ENCODE peak calls at places on chromosomes 5 and 9, in five cellular contexts. H is C1 segment of cervical spinal cord, K is dermis microvascular lymphatic vessel endothelial cell, O is GM23338, Z is IMR-90. U is an unnamed sample.

GRCh38 chr5:132775439-132776076 is 1.5 kb downstream of the SEPTIN8 start:
- DNase-seq in H (no peak), K (no peak), O (no peak), Z (no peak), U (no peak)

GRCh38 chr5:2849429-2849828 is 98.0 kb upstream of the IRX2 start:
- DNase-seq in H (no peak), K (no peak), O (no peak), Z (no peak), U (no peak)

GRCh38 chr5:10559883-10560282 is 4.0 kb upstream of the ANKRD33B start:
- DNase-seq in H (no peak), K (no peak), O (no peak), Z (no peak), U (no peak)

GRCh38 chr9:124665391-124666058 is 105.6 kb downstream of the NR6A1 start:
- DNase-seq in H (no peak), K (peak), O (no peak), Z (peak), U (no peak)

GRCh38 chr9:98341157-98342102 is 86.0 kb upstream of the TBC1D2 start:
- DNase-seq in H (no peak), K (peak), O (no peak), Z (no peak), U (no peak)

GRCh38 chr5:39570418-39571027 is 145.7 kb upstream of the DAB2 start:
- DNase-seq in H (no peak), K (peak), O (peak), Z (peak), U (no peak)

GRCh38 chr5:1873242-1873959 is 9.3 kb downstream of the IRX4 start:
- DNase-seq in H (no peak), K (no peak), O (no peak), Z (no peak), U (no peak)

GRCh38 chr9:131661954-131662621 is 77.8 kb downstream of the RAPGEF1 start:
- DNase-seq in H (no peak), K (peak), O (no peak), Z (no peak), U (no peak)

GRCh38 chr9:127793093-127793708 is 7.4 kb downstream of the CDK9 start:
- DNase-seq in H (no peak), K (peak), O (no peak), Z (peak), U (no peak)

GRCh38 chr9:94941211-94941875 is 214.8 kb downstream of the AOPEP start:
- DNase-seq in H (no peak), K (peak), O (no peak), Z (peak), U (no peak)

GRCh38 chr5:109866051-109866450 is 176.3 kb downstream of the MAN2A1 start:
- DNase-seq in H (no peak), K (peak), O (no peak), Z (peak), U (no peak)

GRCh38 chr9:121340676-121341392 is 29.2 kb downstream of the STOM start:
- DNase-seq in H (no peak), K (no peak), O (no peak), Z (peak), U (no peak)

GRCh38 chr5:143966280-143966679 is 154.3 kb downstream of the HMHB1 start:
- DNase-seq in H (no peak), K (peak), O (no peak), Z (no peak), U (no peak)

GRCh38 chr9:96655198-96655851 is at the start of gene PRXL2C:
- DNase-seq in H (peak), K (peak), O (peak), Z (peak), U (peak)

GRCh38 chr9:93672622-93673270 is 96.4 kb downstream of the PHF2 start:
- DNase-seq in H (no peak), K (no peak), O (no peak), Z (no peak), U (no peak)

GRCh38 chr9:98284754-98285153 is 29.3 kb upstream of the TBC1D2 start:
- DNase-seq in H (no peak), K (no peak), O (no peak), Z (no peak), U (no peak)

GRCh38 chr9:114280636-114281315 is 42.1 kb upstream of the ORM1 start:
- DNase-seq in H (no peak), K (no peak), O (no peak), Z (peak), U (no peak)

GRCh38 chr5:96074460-96075254 is 113.0 kb upstream of the ELL2 start:
- DNase-seq in H (no peak), K (no peak), O (no peak), Z (no peak), U (no peak)

GRCh38 chr5:92662741-92663140 is 918.3 kb downstream of the NR2F1-AS1 start:
- DNase-seq in H (no peak), K (no peak), O (no peak), Z (no peak), U (no peak)

GRCh38 chr5:107502711-107503110 is 168.0 kb downstream of the EFNA5 start:
- DNase-seq in H (no peak), K (peak), O (no peak), Z (no peak), U (no peak)

GRCh38 chr9:2017459-2018161 is 2.5 kb downstream of the SMARCA2 start:
- DNase-seq in H (peak), K (peak), O (peak), Z (peak), U (peak)

GRCh38 chr9:38358390-38359296 is 33.9 kb upstream of the ALDH1B1 start:
- DNase-seq in H (no peak), K (no peak), O (no peak), Z (no peak), U (no peak)

U was measured in naive B cell.